ENCODE peak calls at places on chromosomes 13 and 19, in six cellular contexts. L, J, M, V, I and C are unnamed samples.

GRCh38 chr13:52840066-52840465 is 8.4 kb downstream of the PCDH8 start:
- DNase-seq in L (no peak), J (no peak), I (no peak), V (no peak), M (no peak), C (no peak)

GRCh38 chr13:93262729-93263128 is 36.1 kb downstream of the GPC6 start:
- DNase-seq in V (no peak), J (peak), L (no peak), M (peak), I (no peak), C (no peak)

GRCh38 chr19:39308531-39309304 is 11.9 kb downstream of the LRFN1 start:
- DNase-seq in L (no peak), I (no peak), V (no peak), J (no peak), M (no peak), C (peak)

GRCh38 chr19:47660435-47660832 is 51.5 kb downstream of the BICRA start:
- DNase-seq in J (peak), L (no peak), V (no peak), M (no peak), I (no peak), C (no peak)

GRCh38 chr19:13526552-13526951 is 20.3 kb upstream of the CACNA1A start:
- DNase-seq in J (peak), I (no peak), L (no peak), M (no peak), V (peak), C (peak)

GRCh38 chr13:66803759-66804456 is 426.2 kb downstream of the PCDH9 start:
- DNase-seq in I (no peak), J (no peak), M (no peak), L (no peak), V (no peak), C (no peak)

GRCh38 chr13:100550433-100550832 is 38.2 kb downstream of the GGACT start:
- DNase-seq in M (no peak), J (no peak), L (no peak), I (no peak), V (no peak), C (peak)

GRCh38 chr19:48569814-48570213 is 17.8 kb downstream of the SULT2B1 start:
- DNase-seq in J (peak), M (no peak), L (no peak), V (no peak), I (no peak), C (no peak)

GRCh38 chr13:64855506-64855905 is 2374.6 kb downstream of the PCDH9 start:
- DNase-seq in V (peak), J (peak), I (no peak), M (no peak), L (no peak), C (no peak)

GRCh38 chr19:15107056-15108010 is at the start of gene SYDE1:
- DNase-seq in M (no peak), V (no peak), L (no peak), J (peak), I (peak), C (peak)

GRCh38 chr13:26280822-26281221 is 26.9 kb downstream of the CDK8 start:
- DNase-seq in M (no peak), L (no peak), I (no peak), J (peak), V (no peak), C (no peak)

GRCh38 chr13:34156841-34157365 is 339.0 kb downstream of the RFC3 start:
- DNase-seq in M (peak), I (peak), L (peak), J (peak), V (peak), C (no peak)

GRCh38 chr13:113205428-113205931 is 3.0 kb downstream of the PCID2 start:
- DNase-seq in M (no peak), V (no peak), L (no peak), J (peak), I (no peak), C (no peak)

GRCh38 chr13:50512602-50513527 is 330.6 kb downstream of the DLEU7 start:
- DNase-seq in I (peak), M (no peak), V (peak), J (peak), L (no peak), C (no peak)

GRCh38 chr19:6108721-6109633 is 1.3 kb downstream of the RFX2 start:
- DNase-seq in L (peak), J (peak), V (peak), M (no peak), I (peak), C (no peak)

GRCh38 chr19:9793051-9793591 is 24.6 kb upstream of the ZNF846 start:
- DNase-seq in L (peak), V (no peak), M (no peak), J (no peak), I (peak), C (no peak)

GRCh38 chr13:77811981-77812380 is 106.7 kb downstream of the EDNRB start:
- DNase-seq in J (no peak), L (no peak), V (no peak), I (no peak), M (no peak), C (no peak)

GRCh38 chr13:33462109-33462508 is 176.6 kb upstream of the STARD13 start:
- DNase-seq in L (no peak), V (no peak), I (no peak), M (no peak), J (no peak), C (no peak)

GRCh38 chr19:41861098-41861768 is 1.2 kb downstream of the RPS19 start:
- DNase-seq in L (no peak), V (peak), J (no peak), I (no peak), M (no peak), C (no peak)

GRCh38 chr19:4367781-4368127 is 24.4 kb downstream of the MPND start:
- DNase-seq in J (no peak), V (no peak), I (no peak), L (no peak), M (no peak), C (no peak)

GRCh38 chr13:98443329-98443728 is 133.6 kb downstream of the STK24 start:
- DNase-seq in I (no peak), V (no peak), J (peak), M (peak), L (no peak), C (no peak)

GRCh38 chr19:38952395-38953165 is 21.8 kb downstream of the MRPS12 start:
- DNase-seq in I (no peak), V (peak), L (no peak), M (peak), J (peak), C (peak)